ENCODE peak calls at places on chromosomes 7 and 10, in seven cellular contexts. F, J, E, C, I, A and R are unnamed samples.

GRCh38 chr10:25725917-25726716 is 207.9 kb upstream of the MYO3A start:
- DNase-seq in F (no peak), J (peak; percentile 59), E (peak; percentile 9), C (peak; percentile 5), I (peak; percentile 57), A (no peak), R (peak; percentile 79)

GRCh38 chr7:46215987-46216567 is 295.0 kb upstream of the IGFBP3 start:
- DNase-seq in F (peak; percentile 69), J (peak; percentile 51), E (no peak), C (no peak), I (no peak), A (no peak), R (peak; percentile 34)

GRCh38 chr7:75776295-75776971 is 4.4 kb upstream of the CCL26 start:
- DNase-seq in F (no peak), J (peak; percentile 71), E (peak; percentile 94), C (peak; percentile 47), I (peak; percentile 62), A (peak; percentile 10), R (no peak)

GRCh38 chr7:16753102-16753931 is at the start of gene TSPAN13:
- DNase-seq in F (peak; percentile 68), J (peak; percentile 94), E (no peak), C (no peak), I (peak; percentile 68), A (no peak), R (peak; percentile 96)

GRCh38 chr10:85459906-85460305 is 906.7 kb downstream of the GRID1 start:
- DNase-seq in F (no peak), J (no peak), E (no peak), C (no peak), I (no peak), A (no peak), R (no peak)

GRCh38 chr10:121079226-121079625 is 228.1 kb downstream of the WDR11 start:
- DNase-seq in F (no peak), J (no peak), E (no peak), C (no peak), I (no peak), A (no peak), R (peak; percentile 49)

GRCh38 chr10:5560142-5560843 is 35.5 kb downstream of the CALML3 start:
- DNase-seq in F (peak; percentile 37), J (no peak), E (no peak), C (no peak), I (peak; percentile 61), A (no peak), R (no peak)

GRCh38 chr10:74077416-74077815 is 73.2 kb downstream of the AP3M1 start:
- DNase-seq in F (no peak), J (no peak), E (no peak), C (no peak), I (no peak), A (no peak), R (no peak)

GRCh38 chr7:106365252-106366005 is 80.6 kb upstream of the NAMPT start:
- DNase-seq in F (no peak), J (peak; percentile 91), E (no peak), C (peak; percentile 48), I (no peak), A (no peak), R (peak; percentile 48)

GRCh38 chr10:131795761-131796160 is 105.0 kb upstream of the PPP2R2D start:
- DNase-seq in F (no peak), J (no peak), E (no peak), C (no peak), I (no peak), A (no peak), R (peak; percentile 56)